ENCODE peak calls at places on chromosomes 7 and 10, in five cellular contexts. One of them, this sample, is unnamed.

GRCh38 chr7:2937701-2938513 is 93.8 kb upstream of the GNA12 start:
- DNase-seq in right lobe of liver: peak
- DNase-seq in GM12891: no peak
- DNase-seq in uterus: no peak
- DNase-seq in endothelial cell of umbilical vein: no peak
- DNase-seq in this sample: no peak

GRCh38 chr7:107966701-107967100 is 36.3 kb downstream of the LAMB1 start:
- DNase-seq in right lobe of liver: no peak
- DNase-seq in endothelial cell of umbilical vein: no peak
- DNase-seq in GM12891: no peak
- DNase-seq in uterus: no peak
- DNase-seq in this sample: no peak

GRCh38 chr7:464712-465461 is 54.8 kb downstream of the PDGFA start:
- DNase-seq in GM12891: no peak
- DNase-seq in endothelial cell of umbilical vein: peak
- DNase-seq in uterus: no peak
- DNase-seq in right lobe of liver: peak
- DNase-seq in this sample: peak

GRCh38 chr7:157905740-157906461 is 569.1 kb downstream of the DNAJB6 start:
- DNase-seq in GM12891: no peak
- DNase-seq in right lobe of liver: no peak
- DNase-seq in uterus: no peak
- DNase-seq in endothelial cell of umbilical vein: no peak
- DNase-seq in this sample: no peak

GRCh38 chr7:92836489-92837213 is at the start of gene CDK6:
- DNase-seq in GM12891: peak
- DNase-seq in uterus: peak
- DNase-seq in right lobe of liver: peak
- DNase-seq in endothelial cell of umbilical vein: peak
- DNase-seq in this sample: peak

GRCh38 chr7:138891446-138891810 is 89.8 kb downstream of the KIAA1549 start:
- DNase-seq in right lobe of liver: no peak
- DNase-seq in uterus: peak
- DNase-seq in endothelial cell of umbilical vein: no peak
- DNase-seq in GM12891: no peak
- DNase-seq in this sample: no peak

GRCh38 chr7:26011039-26011696 is 140.8 kb upstream of the NFE2L3 start:
- DNase-seq in endothelial cell of umbilical vein: no peak
- DNase-seq in uterus: no peak
- DNase-seq in right lobe of liver: no peak
- DNase-seq in GM12891: peak
- DNase-seq in this sample: no peak

GRCh38 chr10:80153460-80153859 is 20.9 kb downstream of the PLAC9 start:
- DNase-seq in uterus: no peak
- DNase-seq in GM12891: no peak
- DNase-seq in endothelial cell of umbilical vein: no peak
- DNase-seq in right lobe of liver: no peak
- DNase-seq in this sample: no peak

GRCh38 chr10:130804281-130804680 is 507.2 kb downstream of the TCERG1L start:
- DNase-seq in uterus: no peak
- DNase-seq in endothelial cell of umbilical vein: no peak
- DNase-seq in right lobe of liver: no peak
- DNase-seq in GM12891: no peak
- DNase-seq in this sample: no peak

GRCh38 chr10:86969421-86970041 is 1.2 kb downstream of the ADIRF start:
- DNase-seq in uterus: peak
- DNase-seq in right lobe of liver: no peak
- DNase-seq in GM12891: no peak
- DNase-seq in endothelial cell of umbilical vein: peak
- DNase-seq in this sample: no peak

GRCh38 chr7:114627231-114627630 is 212.6 kb downstream of the FOXP2 start:
- DNase-seq in GM12891: no peak
- DNase-seq in uterus: no peak
- DNase-seq in right lobe of liver: no peak
- DNase-seq in endothelial cell of umbilical vein: no peak
- DNase-seq in this sample: no peak

GRCh38 chr10:2658780-2659179 is 408.6 kb upstream of the PFKP start:
- DNase-seq in GM12891: no peak
- DNase-seq in right lobe of liver: no peak
- DNase-seq in endothelial cell of umbilical vein: no peak
- DNase-seq in uterus: no peak
- DNase-seq in this sample: no peak

GRCh38 chr7:36047254-36047653 is 105.8 kb upstream of the EEPD1 start:
- DNase-seq in GM12891: no peak
- DNase-seq in endothelial cell of umbilical vein: no peak
- DNase-seq in uterus: no peak
- DNase-seq in right lobe of liver: no peak
- DNase-seq in this sample: no peak

GRCh38 chr7:121372376-121373024 is 23.6 kb downstream of the FAM3C start:
- DNase-seq in right lobe of liver: no peak
- DNase-seq in endothelial cell of umbilical vein: peak
- DNase-seq in uterus: no peak
- DNase-seq in GM12891: no peak
- DNase-seq in this sample: no peak

GRCh38 chr7:50552139-50552538 is 13.1 kb downstream of the DDC start:
- DNase-seq in right lobe of liver: no peak
- DNase-seq in GM12891: no peak
- DNase-seq in uterus: no peak
- DNase-seq in endothelial cell of umbilical vein: no peak
- DNase-seq in this sample: peak

GRCh38 chr7:42605381-42605780 is 306.5 kb downstream of the C7orf25 start:
- DNase-seq in right lobe of liver: no peak
- DNase-seq in uterus: no peak
- DNase-seq in GM12891: no peak
- DNase-seq in endothelial cell of umbilical vein: no peak
- DNase-seq in this sample: no peak

GRCh38 chr7:142739927-142740492 is 9.3 kb upstream of the PRSS1 start:
- DNase-seq in uterus: no peak
- DNase-seq in GM12891: no peak
- DNase-seq in right lobe of liver: no peak
- DNase-seq in endothelial cell of umbilical vein: no peak
- DNase-seq in this sample: no peak

GRCh38 chr10:119981826-119982225 is 89.3 kb downstream of the SEC23IP start:
- DNase-seq in right lobe of liver: no peak
- DNase-seq in endothelial cell of umbilical vein: no peak
- DNase-seq in GM12891: no peak
- DNase-seq in uterus: no peak
- DNase-seq in this sample: no peak

GRCh38 chr7:130135208-130136205 is 65.2 kb downstream of the KLHDC10 start:
- DNase-seq in GM12891: no peak
- DNase-seq in uterus: no peak
- DNase-seq in endothelial cell of umbilical vein: no peak
- DNase-seq in right lobe of liver: no peak
- DNase-seq in this sample: no peak

GRCh38 chr7:46003896-46004875 is 83.1 kb upstream of the IGFBP3 start:
- DNase-seq in endothelial cell of umbilical vein: peak
- DNase-seq in GM12891: no peak
- DNase-seq in uterus: no peak
- DNase-seq in right lobe of liver: no peak
- DNase-seq in this sample: no peak

GRCh38 chr10:112429147-112429546 is 17.6 kb downstream of the ZDHHC6 start:
- DNase-seq in endothelial cell of umbilical vein: no peak
- DNase-seq in right lobe of liver: no peak
- DNase-seq in GM12891: no peak
- DNase-seq in uterus: no peak
- DNase-seq in this sample: no peak

GRCh38 chr10:10418397-10418796 is 599.3 kb upstream of the CELF2 start:
- DNase-seq in uterus: no peak
- DNase-seq in endothelial cell of umbilical vein: no peak
- DNase-seq in right lobe of liver: no peak
- DNase-seq in GM12891: peak
- DNase-seq in this sample: no peak

GRCh38 chr7:122364761-122365280 is 60.3 kb upstream of the FEZF1 start:
- DNase-seq in uterus: no peak
- DNase-seq in GM12891: no peak
- DNase-seq in endothelial cell of umbilical vein: peak
- DNase-seq in right lobe of liver: no peak
- DNase-seq in this sample: no peak

GRCh38 chr7:35253182-35253679 is 669 bp downstream of the TBX20 start:
- DNase-seq in right lobe of liver: no peak
- DNase-seq in uterus: no peak
- DNase-seq in GM12891: no peak
- DNase-seq in endothelial cell of umbilical vein: no peak
- DNase-seq in this sample: no peak

DNA sequence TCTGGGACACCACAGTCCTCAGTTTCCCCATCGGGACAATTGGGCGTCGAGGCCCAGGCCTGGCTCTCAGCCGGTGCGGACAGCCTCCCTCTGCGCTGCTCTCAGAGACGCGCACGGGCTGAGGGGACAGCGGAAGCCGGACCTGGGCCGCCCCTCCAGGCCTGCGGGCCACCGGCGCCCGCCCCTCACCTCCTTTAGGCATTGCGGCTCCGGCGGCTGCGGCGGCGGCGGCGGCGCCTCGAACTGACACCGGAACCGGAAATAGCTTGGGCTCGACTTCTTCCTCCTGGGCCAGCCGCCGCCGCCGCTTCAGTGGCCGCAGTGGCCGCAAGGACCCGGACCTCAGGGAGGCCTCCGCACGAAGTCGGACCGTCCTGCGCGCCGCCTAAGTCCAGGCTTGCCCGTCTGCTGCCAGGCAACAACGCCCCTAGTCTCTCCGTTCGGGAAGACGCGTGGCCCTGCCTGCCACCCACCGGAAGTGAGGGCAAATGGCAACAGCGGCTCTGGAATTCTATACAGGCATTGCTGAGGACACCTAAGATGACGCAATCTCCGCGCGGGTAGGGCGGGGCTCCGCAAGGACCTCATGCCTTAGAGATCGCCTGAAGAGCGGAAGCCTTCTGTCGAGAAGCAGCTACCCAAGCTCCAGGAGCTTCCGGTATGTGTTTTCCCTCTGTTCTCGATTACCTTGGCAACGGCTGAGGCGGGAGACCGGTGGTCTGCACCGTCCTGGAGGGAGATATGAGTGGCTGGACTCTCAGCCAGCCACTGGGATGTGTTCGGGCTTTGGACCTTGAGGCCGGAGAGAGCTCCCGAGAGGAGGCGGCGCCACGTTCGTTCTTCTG is at the start of the genes BUD31 and PDAP1:
- DNase-seq in endothelial cell of umbilical vein: peak
- DNase-seq in uterus: peak
- DNase-seq in right lobe of liver: peak
- DNase-seq in GM12891: peak
- DNase-seq in this sample: peak
- TF ChIP-seq POLR2A in endothelial cell of umbilical vein: peak
- TF ChIP-seq POLR2A in uterus: peak
- TF ChIP-seq POLR2A in right lobe of liver: peak
- TF ChIP-seq POLR2A in GM12891: peak
- TF ChIP-seq POLR2A in this sample: no peak

DNA sequence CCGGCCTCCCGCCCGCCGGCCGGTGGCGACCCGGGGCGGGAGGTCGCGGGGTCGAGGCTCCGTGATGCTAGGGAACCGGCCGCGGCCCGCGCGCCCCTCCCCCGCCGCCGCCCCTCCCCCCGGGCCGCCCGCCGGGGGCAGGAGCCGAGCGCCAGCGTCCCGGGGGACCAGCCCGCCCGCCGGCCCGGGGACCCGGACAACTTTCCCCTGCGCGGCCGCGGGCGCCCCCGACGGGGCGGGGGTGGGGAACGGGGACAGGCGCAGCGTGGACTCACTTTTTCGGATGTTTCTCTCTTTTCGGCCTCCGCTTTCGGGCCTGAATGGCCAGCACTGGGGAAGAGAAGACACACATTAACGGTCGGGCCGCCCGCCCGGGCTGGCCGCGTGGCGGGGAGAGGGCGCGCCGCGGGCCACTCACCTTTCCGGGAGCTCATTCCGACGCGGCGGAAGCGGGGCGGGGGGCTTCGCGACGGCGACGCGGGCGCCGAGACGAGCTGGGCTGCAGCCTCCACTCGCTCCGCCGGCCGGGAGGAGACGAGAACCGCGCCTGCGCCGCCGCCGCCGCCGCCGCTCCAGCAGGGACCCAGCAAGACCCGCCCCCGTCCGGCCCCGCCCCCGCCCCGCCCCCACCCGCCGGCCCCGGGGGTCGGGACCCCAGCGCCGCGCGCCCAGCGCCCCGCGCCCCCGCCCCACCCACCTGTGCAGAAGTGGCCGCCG is at the start of gene SRPK2:
- DNase-seq in GM12891: peak
- DNase-seq in right lobe of liver: peak
- DNase-seq in uterus: peak
- DNase-seq in endothelial cell of umbilical vein: peak
- DNase-seq in this sample: peak
- TF ChIP-seq POLR2A in GM12891: no peak
- TF ChIP-seq POLR2A in right lobe of liver: peak
- TF ChIP-seq POLR2A in uterus: peak
- TF ChIP-seq POLR2A in endothelial cell of umbilical vein: no peak
- TF ChIP-seq POLR2A in this sample: peak

DNA sequence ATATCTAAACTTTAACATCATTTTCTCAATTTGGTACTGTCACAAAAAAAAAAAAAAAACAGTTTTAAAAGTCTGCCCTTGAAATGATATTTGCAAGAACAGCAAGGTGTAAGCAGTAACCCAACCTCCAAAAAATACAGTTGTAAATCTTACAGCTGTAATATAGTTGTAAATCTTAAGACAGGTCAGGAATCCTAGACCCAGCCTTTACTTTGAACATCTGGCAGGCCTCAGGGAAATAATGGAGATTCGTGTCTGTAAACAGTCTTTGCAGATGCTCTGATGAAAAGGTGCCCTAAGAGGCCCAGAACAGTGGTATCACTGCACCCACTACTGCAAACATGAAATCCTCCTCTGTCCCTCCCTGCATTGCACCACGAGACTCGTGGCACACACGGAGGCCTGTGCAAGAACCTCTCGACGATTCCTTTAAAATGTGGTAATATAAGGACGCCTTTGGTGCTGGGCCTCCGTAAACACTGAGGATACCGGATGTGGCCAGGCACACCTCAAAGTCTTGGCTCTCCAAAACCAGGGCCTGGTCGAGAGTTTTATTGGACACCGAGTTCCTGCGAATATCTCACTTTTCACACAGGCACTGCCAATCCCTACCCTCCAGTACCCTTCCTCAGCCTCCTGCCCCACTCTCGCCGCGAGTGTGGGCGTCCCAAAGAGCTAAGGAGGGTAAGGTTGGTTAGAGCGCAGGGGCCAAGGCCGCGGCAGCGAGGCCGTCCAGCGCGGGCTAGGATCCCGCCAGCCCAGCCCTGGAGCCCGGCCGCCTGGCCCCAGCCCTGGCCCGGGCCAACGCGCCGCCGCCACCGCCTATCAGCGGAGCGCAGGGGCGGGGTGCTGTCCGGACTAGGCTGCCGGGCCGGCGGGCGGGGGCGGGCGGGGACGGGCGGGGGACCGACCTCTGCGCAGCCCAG is 475 bp upstream of the REEP3 start:
- DNase-seq in endothelial cell of umbilical vein: peak
- DNase-seq in GM12891: peak
- DNase-seq in uterus: peak
- DNase-seq in right lobe of liver: peak
- DNase-seq in this sample: peak
- TF ChIP-seq POLR2A in endothelial cell of umbilical vein: no peak
- TF ChIP-seq POLR2A in GM12891: peak
- TF ChIP-seq POLR2A in uterus: no peak
- TF ChIP-seq POLR2A in right lobe of liver: no peak
- TF ChIP-seq POLR2A in this sample: no peak

GRCh38 chr10:92591550-92592140 is 1.3 kb upstream of the KIF11 start:
- DNase-seq in GM12891: peak
- DNase-seq in right lobe of liver: peak
- DNase-seq in endothelial cell of umbilical vein: peak
- DNase-seq in uterus: peak
- DNase-seq in this sample: peak
- TF ChIP-seq POLR2A in GM12891: peak
- TF ChIP-seq POLR2A in right lobe of liver: peak
- TF ChIP-seq POLR2A in endothelial cell of umbilical vein: peak
- TF ChIP-seq POLR2A in uterus: peak
- TF ChIP-seq POLR2A in this sample: peak